ENCODE peak calls at places on chromosomes 3 and 15, in four cellular contexts. Q, G, U and O are unnamed samples.

GRCh38 chr3:3443482-3443881 is 264.0 kb upstream of the CRBN start:
- DNase-seq in Q (no peak), U (no peak), G (no peak), O (no peak)

GRCh38 chr3:68088216-68088615 is 433.8 kb upstream of the SUCLG2 start:
- DNase-seq in U (no peak), Q (no peak), G (no peak), O (no peak)

GRCh38 chr3:133303430-133303829 is 96.4 kb upstream of the BFSP2 start:
- DNase-seq in G (no peak), Q (no peak), U (no peak), O (peak; percentile 43)

GRCh38 chr15:34850121-34850520 is 54.8 kb upstream of the ACTC1 start:
- DNase-seq in U (no peak), Q (no peak), G (no peak), O (peak; percentile 52)

GRCh38 chr15:68310178-68310810 is 32.7 kb downstream of the FEM1B start:
- DNase-seq in Q (no peak), U (no peak), G (no peak), O (no peak)

GRCh38 chr3:58041826-58042324 is 33.7 kb downstream of the FLNB start:
- DNase-seq in U (no peak), Q (peak; percentile 81), G (peak; percentile 44), O (peak; percentile 96)

GRCh38 chr15:80779658-80780415 is 667 bp downstream of the CEMIP start:
- DNase-seq in U (peak; percentile 7), G (peak; percentile 25), Q (no peak), O (peak; percentile 56)

GRCh38 chr3:9809615-9810356 is at the start of gene TTLL3:
- DNase-seq in U (peak; percentile 2), G (peak; percentile 53), Q (no peak), O (peak; percentile 63)

GRCh38 chr3:134087046-134087974 is 57.6 kb upstream of the SLCO2A1 start:
- DNase-seq in G (peak; percentile 23), U (no peak), Q (no peak), O (peak; percentile 56)

GRCh38 chr3:56693750-56694149 is 10.7 kb upstream of the TASOR start:
- DNase-seq in Q (no peak), G (no peak), U (no peak), O (no peak)

GRCh38 chr3:28726840-28727239 is 378.2 kb upstream of the AZI2 start:
- DNase-seq in Q (no peak), U (peak; percentile 5), G (peak; percentile 27), O (peak; percentile 3)

GRCh38 chr15:98616397-98616796 is 31.9 kb upstream of the IGF1R start:
- DNase-seq in U (no peak), G (no peak), Q (no peak), O (no peak)

GRCh38 chr3:132231633-132232032 is 85.6 kb upstream of the ACP3 start:
- DNase-seq in G (peak; percentile 62), U (no peak), Q (peak; percentile 13), O (peak; percentile 26)

GRCh38 chr3:94137377-94137776 is 74.5 kb downstream of the NSUN3 start:
- DNase-seq in U (no peak), Q (no peak), G (peak; percentile 1), O (peak; percentile 51)

GRCh38 chr3:20041197-20041780 is 1.0 kb downstream of the KAT2B start:
- DNase-seq in Q (no peak), G (peak; percentile 75), U (no peak), O (peak; percentile 77)

GRCh38 chr3:134253475-134254231 is 3.0 kb upstream of the RYK start:
- DNase-seq in Q (no peak), G (no peak), U (no peak), O (peak; percentile 81)

GRCh38 chr3:127423856-127424765 is 136.3 kb upstream of the PRR20G start:
- DNase-seq in Q (no peak), U (no peak), G (no peak), O (no peak)

GRCh38 chr15:59879506-59879905 is 124.6 kb upstream of the FOXB1 start:
- DNase-seq in U (no peak), G (peak; percentile 55), Q (peak; percentile 13), O (peak; percentile 81)

GRCh38 chr15:92200891-92201290 is 192.8 kb upstream of the ST8SIA2 start:
- DNase-seq in U (no peak), G (no peak), Q (no peak), O (no peak)

GRCh38 chr3:11206316-11206715 is 52.0 kb downstream of the HRH1 start:
- DNase-seq in U (no peak), G (no peak), Q (no peak), O (no peak)

GRCh38 chr3:55481067-55481917 is 5.8 kb downstream of the WNT5A start:
- DNase-seq in Q (peak; percentile 71), U (no peak), G (peak; percentile 72), O (peak; percentile 71)

GRCh38 chr3:61497463-61497862 is 63.9 kb upstream of the PTPRG start:
- DNase-seq in Q (no peak), U (no peak), G (no peak), O (no peak)

GRCh38 chr3:1017879-1018278 is 74.9 kb upstream of the CNTN6 start:
- DNase-seq in G (no peak), U (no peak), Q (no peak), O (no peak)